ENCODE peak calls at places on chromosome 21, in seven cellular contexts. W is heart right ventricle; R is CD8-positive, alpha-beta T cell; S is PC-3; T is pancreas; Q is heart left ventricle; P is uterus. Z is an unnamed sample.

GRCh38 chr21:14864211-14865021 is 200.4 kb downstream of the NRIP1 start:
- DNase-seq in S (peak), W (peak), R (peak), T (peak), Q (peak), P (peak), Z (peak)

GRCh38 chr21:23016617-23017016 is 2018.4 kb downstream of the NCAM2 start:
- DNase-seq in P (no peak), W (no peak), S (peak), Q (no peak), T (no peak), R (no peak), Z (peak)

GRCh38 chr21:25005388-25005787 is 601.9 kb downstream of the MRPL39 start:
- DNase-seq in Q (no peak), W (no peak), R (no peak), S (peak), T (no peak), P (no peak), Z (no peak)

GRCh38 chr21:14306143-14306907 is 76.6 kb downstream of the HSPA13 start:
- DNase-seq in W (no peak), Q (no peak), R (no peak), S (peak), T (no peak), P (no peak), Z (no peak)

GRCh38 chr21:41025057-41025390 is 142.9 kb upstream of the BACE2 start:
- DNase-seq in R (no peak), W (no peak), S (no peak), Q (no peak), T (no peak), P (no peak), Z (no peak)

GRCh38 chr21:37489553-37489952 is 123.0 kb downstream of the DYRK1A start:
- DNase-seq in S (no peak), W (no peak), P (no peak), R (no peak), T (no peak), Q (no peak), Z (no peak)

GRCh38 chr21:18249542-18250152 is 5.0 kb downstream of the CHODL start:
- DNase-seq in W (no peak), R (no peak), S (peak), Q (no peak), T (no peak), P (no peak), Z (no peak)

GRCh38 chr21:38327984-38328383 is 71.2 kb downstream of the KCNJ15 start:
- DNase-seq in T (no peak), Q (no peak), P (no peak), R (no peak), S (no peak), W (no peak), Z (no peak)

GRCh38 chr21:14686466-14687276 is 140.6 kb upstream of the SAMSN1 start:
- DNase-seq in Q (no peak), W (no peak), R (no peak), T (no peak), S (no peak), P (no peak), Z (no peak)

GRCh38 chr21:19368944-19369343 is 965.4 kb upstream of the TMPRSS15 start:
- DNase-seq in Q (no peak), R (no peak), S (no peak), T (no peak), W (no peak), P (no peak), Z (no peak)

GRCh38 chr21:39535646-39536437 is 76.9 kb upstream of the B3GALT5 start:
- DNase-seq in S (no peak), R (no peak), W (no peak), T (peak), Q (no peak), P (no peak), Z (no peak)

GRCh38 chr21:43970551-43970950 is 41.6 kb upstream of the TRAPPC10 start:
- DNase-seq in S (no peak), P (no peak), W (no peak), Q (no peak), R (no peak), T (no peak), Z (no peak)

GRCh38 chr21:27400045-27400444 is 433.2 kb upstream of the ADAMTS5 start:
- DNase-seq in R (no peak), S (no peak), P (no peak), T (no peak), Q (no peak), W (no peak), Z (no peak)

GRCh38 chr21:37166733-37167132 is 93.7 kb downstream of the TTC3 start:
- DNase-seq in T (no peak), W (no peak), S (peak), R (no peak), Q (no peak), P (no peak), Z (no peak)

GRCh38 chr21:39348040-39348354 is 891 bp downstream of the HMGN1 start:
- DNase-seq in R (no peak), Q (no peak), P (no peak), W (no peak), S (no peak), T (no peak), Z (no peak)

GRCh38 chr21:31343680-31344480 is at the start of gene TIAM1:
- DNase-seq in S (peak), R (no peak), W (peak), T (no peak), P (peak), Q (peak), Z (peak)

GRCh38 chr21:16407403-16408279 is 677.9 kb downstream of the USP25 start:
- DNase-seq in T (no peak), R (no peak), W (no peak), S (no peak), P (no peak), Q (no peak), Z (no peak)

GRCh38 chr21:15379776-15380175 is 315.0 kb upstream of the NRIP1 start:
- DNase-seq in S (no peak), Q (no peak), W (no peak), R (no peak), T (no peak), P (no peak), Z (no peak)

GRCh38 chr21:25895565-25896205 is 160.9 kb downstream of the GABPA start:
- DNase-seq in R (no peak), W (no peak), T (no peak), S (peak), P (no peak), Q (no peak), Z (no peak)

GRCh38 chr21:29953072-29953471 is 13.3 kb upstream of the GRIK1 start:
- DNase-seq in W (no peak), R (no peak), S (no peak), P (no peak), T (no peak), Q (no peak), Z (no peak)

GRCh38 chr21:41167348-41168342 is at the start of gene BACE2:
- DNase-seq in S (peak), R (peak), Q (peak), W (peak), T (peak), P (peak), Z (peak)

GRCh38 chr21:15063821-15064575 is 802 bp downstream of the NRIP1 start:
- DNase-seq in R (no peak), P (peak), W (peak), Q (peak), S (peak), T (peak), Z (no peak)

GRCh38 chr21:19322360-19322759 is 918.8 kb upstream of the TMPRSS15 start:
- DNase-seq in R (no peak), W (no peak), Q (no peak), T (no peak), S (peak), P (no peak), Z (no peak)

GRCh38 chr21:36985761-36986594 is 19.5 kb upstream of the HLCS start:
- DNase-seq in Q (no peak), S (no peak), P (no peak), R (no peak), W (no peak), T (no peak), Z (no peak)

GRCh38 chr21:21002137-21002536 is 3.9 kb downstream of the NCAM2 start:
- DNase-seq in S (no peak), T (no peak), P (no peak), Q (no peak), W (no peak), R (no peak), Z (no peak)

GRCh38 chr21:36860736-36861594 is 105.5 kb downstream of the HLCS start:
- DNase-seq in R (no peak), S (peak), T (no peak), Q (no peak), P (no peak), W (no peak), Z (peak)

GRCh38 chr21:32771134-32771523 is 426 bp downstream of the PAXBP1 start:
- DNase-seq in R (peak), P (peak), S (peak), Q (peak), W (peak), T (peak), Z (peak)

GRCh38 chr21:45477176-45478114 is 64.8 kb downstream of the SLC19A1 start:
- DNase-seq in Q (peak), R (no peak), T (peak), W (no peak), P (no peak), S (no peak), Z (no peak)
- H3K27ac ChIP-seq in Q (peak), R (peak), T (no peak), W (peak), P (no peak), S (no peak), Z (no peak)

GRCh38 chr21:34128124-34128523 is 54.7 kb downstream of the MRPS6 start:
- DNase-seq in R (no peak), P (no peak), Q (no peak), S (no peak), T (no peak), W (no peak), Z (no peak)
- H3K27ac ChIP-seq in R (no peak), P (peak), Q (peak), S (no peak), T (no peak), W (no peak), Z (no peak)

GRCh38 chr21:35528109-35529042 is 479.3 kb upstream of the RUNX1 start:
- DNase-seq in T (no peak), W (peak), S (no peak), Q (peak), P (no peak), R (peak), Z (no peak)
- H3K27ac ChIP-seq in T (no peak), W (peak), S (no peak), Q (peak), P (no peak), R (peak), Z (no peak)

DNA sequence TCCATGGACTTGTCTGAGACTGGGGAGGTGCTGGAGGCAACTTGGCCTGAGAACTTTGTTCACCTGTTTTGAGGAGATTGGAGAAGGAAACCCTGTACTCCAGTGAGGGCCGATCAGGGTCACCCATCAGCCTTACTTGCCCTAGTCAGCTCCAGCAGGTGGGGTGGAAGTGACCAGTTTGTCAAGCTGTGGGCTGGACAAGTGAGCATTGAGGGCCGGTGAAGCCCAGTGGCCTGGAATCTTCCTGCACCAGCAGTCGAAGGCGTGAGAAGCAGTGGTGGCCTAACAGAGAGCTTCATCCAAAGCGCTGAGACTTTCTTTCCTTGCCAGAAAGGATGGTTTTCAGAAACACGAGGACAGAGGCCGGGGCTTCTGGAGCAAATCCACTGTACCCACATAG is 9.6 kb downstream of the SLC37A1 start:
- DNase-seq in W (no peak), P (no peak), Q (no peak), R (no peak), T (no peak), S (no peak), Z (no peak)
- H3K27ac ChIP-seq in W (peak), P (no peak), Q (no peak), R (no peak), T (no peak), S (peak), Z (no peak)

Z was measured in PC-9.